ENCODE peak calls at places on chromosomes 3 and 15, in five cellular contexts. C is dorsolateral prefrontal cortex, M is neural progenitor cell, I is heart right ventricle, Z is AG09309. A is an unnamed sample.
A peak's percentile ranks its signal among the peaks of the same experiment; 100 is the strongest.

GRCh38 chr3:98577178-98577895 is 16.1 kb downstream of the CPOX start:
- DNase-seq in C (no peak), M (no peak), I (no peak), Z (peak; percentile 17), A (peak; percentile 77)

GRCh38 chr15:89587955-89588354 is 12.7 kb downstream of the TICRR start:
- DNase-seq in C (no peak), M (no peak), I (no peak), Z (peak; percentile 10), A (peak; percentile 36)

GRCh38 chr15:37891754-37892368 is 42.6 kb upstream of the TMCO5A start:
- DNase-seq in C (peak; percentile 36), M (peak; percentile 75), I (no peak), Z (no peak), A (peak; percentile 67)

GRCh38 chr3:114496874-114497273 is 203.0 kb downstream of the TIGIT start:
- DNase-seq in C (no peak), M (no peak), I (no peak), Z (peak; percentile 23), A (peak; percentile 37)

GRCh38 chr15:84917452-84917851 is 33.0 kb downstream of the SLC28A1 start:
- DNase-seq in C (no peak), M (no peak), I (no peak), Z (no peak), A (no peak)

GRCh38 chr3:70933105-70933810 is 620.8 kb upstream of the MDFIC2 start:
- DNase-seq in C (no peak), M (no peak), I (no peak), Z (no peak), A (no peak)

GRCh38 chr15:71219646-71220045 is 104.4 kb downstream of the THSD4 start:
- DNase-seq in C (no peak), M (peak; percentile 20), I (no peak), Z (peak; percentile 76), A (peak; percentile 47)

GRCh38 chr3:184756151-184756681 is 44.4 kb upstream of the MAGEF1 start:
- DNase-seq in C (no peak), M (no peak), I (no peak), Z (no peak), A (no peak)

GRCh38 chr15:20352241-20353200 is 189.1 kb downstream of the GOLGA6L6 start:
- DNase-seq in C (no peak), M (no peak), I (no peak), Z (no peak), A (no peak)

GRCh38 chr15:92715753-92716152 is 60.2 kb upstream of the FAM174B start:
- DNase-seq in C (no peak), M (peak; percentile 57), I (no peak), Z (no peak), A (no peak)

GRCh38 chr3:129552287-129553050 is 9.5 kb downstream of the H1-8 start:
- DNase-seq in C (peak; percentile 59), M (no peak), I (no peak), Z (no peak), A (no peak)

GRCh38 chr3:22582291-22582690 is 620.8 kb upstream of the UBE2E2 start:
- DNase-seq in C (no peak), M (no peak), I (no peak), Z (no peak), A (no peak)

DNA sequence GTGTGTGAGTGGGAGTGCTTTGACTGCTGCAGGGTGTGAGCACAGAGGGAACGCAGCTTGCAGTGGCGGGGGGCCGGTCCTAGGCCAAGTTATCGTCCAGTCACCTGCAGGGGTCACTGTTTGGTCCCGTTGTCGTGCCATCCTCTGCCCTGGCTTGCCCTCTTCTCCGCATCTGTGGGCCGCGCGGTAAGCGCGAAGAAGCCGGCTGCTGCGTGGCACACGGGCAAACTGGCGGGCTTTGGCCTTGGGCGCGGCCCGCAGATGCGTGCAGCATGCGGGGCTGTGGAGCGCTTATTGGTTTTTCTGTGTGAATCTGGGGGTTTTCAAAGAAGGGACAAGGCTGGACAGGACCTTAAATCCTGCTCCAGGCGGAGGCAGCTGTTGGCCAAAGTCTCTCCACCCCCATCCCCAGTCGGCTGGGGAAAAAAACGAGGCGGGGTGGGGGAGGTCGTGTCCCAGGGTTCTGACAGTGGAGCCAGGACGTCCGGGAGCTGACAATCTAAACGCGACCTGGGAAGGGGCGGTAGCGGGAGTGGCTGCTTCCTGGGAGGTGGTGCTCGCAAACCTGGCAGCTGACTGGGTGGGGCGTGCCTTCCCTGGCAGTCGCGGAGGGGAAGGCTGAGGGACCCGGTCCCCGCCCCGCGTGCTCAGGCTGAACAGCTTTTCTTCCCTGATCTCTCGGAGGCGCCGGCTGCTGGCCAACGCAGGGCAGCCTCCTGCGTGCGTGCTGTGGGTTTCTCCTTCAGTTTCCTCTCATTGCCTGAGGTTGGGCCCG is 39.7 kb upstream of the VEPH1 start:
- DNase-seq in C (no peak), M (peak; percentile 72), I (peak; percentile 77), Z (no peak), A (peak; percentile 48)
- TF ChIP-seq CTCF in C (no peak), M (peak; percentile 50), I (no peak), Z (peak; percentile 44), A (peak; percentile 20)

GRCh38 chr3:72050048-72050632 is 265.2 kb upstream of the PROK2 start:
- DNase-seq in C (no peak), M (no peak), I (no peak), Z (no peak), A (no peak)
- TF ChIP-seq CTCF in C (no peak), M (no peak), I (no peak), Z (no peak), A (no peak)

GRCh38 chr3:124886168-124887051 is 755 bp downstream of the ITGB5 start:
- DNase-seq in C (no peak), M (peak; percentile 68), I (peak; percentile 54), Z (no peak), A (peak; percentile 19)
- TF ChIP-seq CTCF in C (no peak), M (no peak), I (no peak), Z (no peak), A (peak; percentile 32)

GRCh38 chr15:60590935-60591490 is 112.1 kb upstream of the ICE2 start:
- DNase-seq in C (peak; percentile 30), M (peak; percentile 91), I (peak; percentile 54), Z (no peak), A (peak; percentile 32)
- TF ChIP-seq CTCF in C (no peak), M (no peak), I (no peak), Z (peak; percentile 6), A (peak; percentile 6)

GRCh38 chr3:59143447-59143846 is 93.6 kb upstream of the CFAP20DC start:
- DNase-seq in C (no peak), M (no peak), I (no peak), Z (no peak), A (no peak)
- TF ChIP-seq CTCF in C (no peak), M (peak; percentile 25), I (no peak), Z (peak; percentile 15), A (peak; percentile 42)

GRCh38 chr3:168061332-168061996 is 34.3 kb downstream of the GOLIM4 start:
- DNase-seq in C (no peak), M (no peak), I (no peak), Z (no peak), A (no peak)
- TF ChIP-seq CTCF in C (no peak), M (no peak), I (no peak), Z (peak; percentile 9), A (peak; percentile 58)

GRCh38 chr15:29942144-29942543 is 119.9 kb upstream of the TJP1 start:
- DNase-seq in C (peak; percentile 60), M (peak; percentile 24), I (no peak), Z (no peak), A (no peak)
- TF ChIP-seq CTCF in C (peak; percentile 56), M (peak; percentile 50), I (peak; percentile 27), Z (peak; percentile 32), A (peak; percentile 67)

GRCh38 chr3:156449712-156450574 is 105.0 kb downstream of the SSR3 start:
- DNase-seq in C (no peak), M (peak; percentile 48), I (no peak), Z (peak; percentile 8), A (peak; percentile 23)
- TF ChIP-seq CTCF in C (peak; percentile 52), M (peak; percentile 67), I (peak; percentile 47), Z (peak; percentile 66), A (peak; percentile 82)

GRCh38 chr15:75921732-75922703 is 18.3 kb downstream of the FBXO22 start:
- DNase-seq in C (no peak), M (peak; percentile 67), I (no peak), Z (peak; percentile 29), A (peak; percentile 60)
- TF ChIP-seq CTCF in C (no peak), M (peak; percentile 67), I (peak; percentile 43), Z (peak; percentile 35), A (peak; percentile 71)